ENCODE peak calls at places on chromosomes 16 and 17, in eight cellular contexts. One of them, this sample, is unnamed. For H3K9me3 and H3K4me1, the result is how much of the 10 kb centered on the place peaks cover.

GRCh38 chr17:35896011-35896587 is 15.9 kb upstream of the CCL5 start:
- DNase-seq in prostate gland: no peak
- DNase-seq in thoracic aorta: no peak
- DNase-seq in PC-9: no peak
- DNase-seq in SK-N-SH: no peak
- DNase-seq in aorta: no peak
- DNase-seq in A549: no peak
- DNase-seq in uterus: no peak
- DNase-seq in this sample: peak

GRCh38 chr16:88387177-88387576 is 4.4 kb downstream of the ZNF469 start:
- DNase-seq in aorta: peak
- DNase-seq in A549: no peak
- DNase-seq in uterus: no peak
- DNase-seq in PC-9: no peak
- DNase-seq in prostate gland: no peak
- DNase-seq in SK-N-SH: no peak
- DNase-seq in thoracic aorta: no peak
- DNase-seq in this sample: no peak

GRCh38 chr16:30664616-30665109 is 6.4 kb downstream of the FBRS start:
- DNase-seq in thoracic aorta: no peak
- DNase-seq in prostate gland: no peak
- DNase-seq in aorta: no peak
- DNase-seq in SK-N-SH: no peak
- DNase-seq in PC-9: no peak
- DNase-seq in uterus: no peak
- DNase-seq in A549: no peak
- DNase-seq in this sample: no peak

GRCh38 chr17:44599298-44600175 is 42.3 kb downstream of the FZD2 start:
- DNase-seq in A549: peak
- DNase-seq in thoracic aorta: peak
- DNase-seq in aorta: peak
- DNase-seq in PC-9: peak
- DNase-seq in uterus: peak
- DNase-seq in prostate gland: no peak
- DNase-seq in SK-N-SH: no peak
- DNase-seq in this sample: peak

GRCh38 chr16:29804455-29805231 is 1.7 kb upstream of the MAZ start:
- DNase-seq in uterus: no peak
- DNase-seq in PC-9: peak
- DNase-seq in thoracic aorta: no peak
- DNase-seq in SK-N-SH: no peak
- DNase-seq in prostate gland: peak
- DNase-seq in aorta: no peak
- DNase-seq in A549: no peak
- DNase-seq in this sample: peak

GRCh38 chr17:79733692-79734070 is 2.9 kb downstream of the ENPP7 start:
- DNase-seq in PC-9: no peak
- DNase-seq in aorta: no peak
- DNase-seq in uterus: no peak
- DNase-seq in A549: no peak
- DNase-seq in thoracic aorta: no peak
- DNase-seq in prostate gland: no peak
- DNase-seq in SK-N-SH: no peak
- DNase-seq in this sample: no peak

GRCh38 chr16:79623076-79623475 is 22.5 kb upstream of the MAF start:
- DNase-seq in prostate gland: no peak
- DNase-seq in PC-9: no peak
- DNase-seq in uterus: no peak
- DNase-seq in SK-N-SH: no peak
- DNase-seq in thoracic aorta: no peak
- DNase-seq in aorta: no peak
- DNase-seq in A549: no peak
- DNase-seq in this sample: no peak

GRCh38 chr17:57861000-57861736 is 11.3 kb upstream of the MRPS23 start:
- DNase-seq in thoracic aorta: peak
- DNase-seq in uterus: no peak
- DNase-seq in prostate gland: peak
- DNase-seq in PC-9: peak
- DNase-seq in A549: peak
- DNase-seq in SK-N-SH: peak
- DNase-seq in aorta: peak
- DNase-seq in this sample: peak

GRCh38 chr17:28773736-28774135 is 29.9 kb downstream of the TRAF4 start:
- DNase-seq in SK-N-SH: no peak
- DNase-seq in PC-9: no peak
- DNase-seq in A549: no peak
- DNase-seq in thoracic aorta: no peak
- DNase-seq in aorta: no peak
- DNase-seq in uterus: no peak
- DNase-seq in prostate gland: no peak
- DNase-seq in this sample: no peak

GRCh38 chr16:82750078-82750477 is 123.3 kb downstream of the CDH13 start:
- DNase-seq in SK-N-SH: no peak
- DNase-seq in thoracic aorta: no peak
- DNase-seq in A549: no peak
- DNase-seq in uterus: no peak
- DNase-seq in aorta: no peak
- DNase-seq in prostate gland: no peak
- DNase-seq in PC-9: no peak
- DNase-seq in this sample: no peak

GRCh38 chr16:87690911-87691685 is 74.7 kb downstream of the KLHDC4 start:
- DNase-seq in aorta: no peak
- DNase-seq in prostate gland: no peak
- DNase-seq in thoracic aorta: no peak
- DNase-seq in SK-N-SH: no peak
- DNase-seq in PC-9: no peak
- DNase-seq in uterus: no peak
- DNase-seq in A549: no peak
- DNase-seq in this sample: no peak

GRCh38 chr17:6461792-6462524 is 17.7 kb downstream of the PIMREG start:
- DNase-seq in PC-9: no peak
- DNase-seq in SK-N-SH: no peak
- DNase-seq in uterus: no peak
- DNase-seq in thoracic aorta: no peak
- DNase-seq in A549: no peak
- DNase-seq in prostate gland: no peak
- DNase-seq in aorta: peak
- DNase-seq in this sample: no peak

GRCh38 chr16:19384656-19385055 is 33.0 kb upstream of the TMC5 start:
- DNase-seq in SK-N-SH: no peak
- DNase-seq in PC-9: peak
- DNase-seq in thoracic aorta: no peak
- DNase-seq in aorta: no peak
- DNase-seq in A549: no peak
- DNase-seq in uterus: no peak
- DNase-seq in prostate gland: peak
- DNase-seq in this sample: no peak

GRCh38 chr17:41962768-41963434 is 3.7 kb upstream of the CNP start:
- DNase-seq in thoracic aorta: no peak
- DNase-seq in PC-9: peak
- DNase-seq in uterus: peak
- DNase-seq in SK-N-SH: peak
- DNase-seq in prostate gland: peak
- DNase-seq in A549: peak
- DNase-seq in aorta: peak
- DNase-seq in this sample: peak

GRCh38 chr16:50114357-50115129 is 38.6 kb upstream of the TENT4B start:
- DNase-seq in aorta: no peak
- DNase-seq in prostate gland: no peak
- DNase-seq in PC-9: peak
- DNase-seq in A549: no peak
- DNase-seq in thoracic aorta: no peak
- DNase-seq in uterus: no peak
- DNase-seq in SK-N-SH: no peak
- DNase-seq in this sample: no peak

GRCh38 chr17:40086150-40087044 is 14.0 kb downstream of the NR1D1 start:
- DNase-seq in aorta: peak
- DNase-seq in prostate gland: no peak
- DNase-seq in thoracic aorta: no peak
- DNase-seq in PC-9: no peak
- DNase-seq in uterus: peak
- DNase-seq in SK-N-SH: peak
- DNase-seq in A549: peak
- DNase-seq in this sample: peak

GRCh38 chr17:50638851-50639767 is 4.4 kb downstream of the ABCC3 start:
- DNase-seq in PC-9: peak
- DNase-seq in prostate gland: peak
- DNase-seq in aorta: peak
- DNase-seq in SK-N-SH: peak
- DNase-seq in uterus: peak
- DNase-seq in A549: peak
- DNase-seq in thoracic aorta: peak
- DNase-seq in this sample: peak

GRCh38 chr17:11980813-11981212 is 16.5 kb downstream of the ZNF18 start:
- DNase-seq in A549: no peak
- DNase-seq in aorta: no peak
- DNase-seq in thoracic aorta: no peak
- DNase-seq in prostate gland: no peak
- DNase-seq in PC-9: no peak
- DNase-seq in SK-N-SH: no peak
- DNase-seq in uterus: no peak
- DNase-seq in this sample: no peak
- H3K9me3 ChIP-seq in A549: under half
- H3K9me3 ChIP-seq in aorta: under half
- H3K9me3 ChIP-seq in thoracic aorta: under half
- H3K9me3 ChIP-seq in prostate gland: under half
- H3K9me3 ChIP-seq in PC-9: under half
- H3K9me3 ChIP-seq in SK-N-SH: under half
- H3K9me3 ChIP-seq in uterus: under half
- H3K9me3 ChIP-seq in this sample: under half

GRCh38 chr17:81424613-81425017 is 29.4 kb downstream of the BAHCC1 start:
- DNase-seq in prostate gland: no peak
- DNase-seq in aorta: no peak
- DNase-seq in SK-N-SH: no peak
- DNase-seq in thoracic aorta: no peak
- DNase-seq in uterus: no peak
- DNase-seq in PC-9: no peak
- DNase-seq in A549: no peak
- DNase-seq in this sample: no peak
- H3K4me1 ChIP-seq in prostate gland: under half
- H3K4me1 ChIP-seq in aorta: under half
- H3K4me1 ChIP-seq in SK-N-SH: half or more
- H3K4me1 ChIP-seq in thoracic aorta: half or more
- H3K4me1 ChIP-seq in uterus: under half
- H3K4me1 ChIP-seq in PC-9: under half
- H3K4me1 ChIP-seq in A549: half or more
- H3K4me1 ChIP-seq in this sample: half or more

DNA sequence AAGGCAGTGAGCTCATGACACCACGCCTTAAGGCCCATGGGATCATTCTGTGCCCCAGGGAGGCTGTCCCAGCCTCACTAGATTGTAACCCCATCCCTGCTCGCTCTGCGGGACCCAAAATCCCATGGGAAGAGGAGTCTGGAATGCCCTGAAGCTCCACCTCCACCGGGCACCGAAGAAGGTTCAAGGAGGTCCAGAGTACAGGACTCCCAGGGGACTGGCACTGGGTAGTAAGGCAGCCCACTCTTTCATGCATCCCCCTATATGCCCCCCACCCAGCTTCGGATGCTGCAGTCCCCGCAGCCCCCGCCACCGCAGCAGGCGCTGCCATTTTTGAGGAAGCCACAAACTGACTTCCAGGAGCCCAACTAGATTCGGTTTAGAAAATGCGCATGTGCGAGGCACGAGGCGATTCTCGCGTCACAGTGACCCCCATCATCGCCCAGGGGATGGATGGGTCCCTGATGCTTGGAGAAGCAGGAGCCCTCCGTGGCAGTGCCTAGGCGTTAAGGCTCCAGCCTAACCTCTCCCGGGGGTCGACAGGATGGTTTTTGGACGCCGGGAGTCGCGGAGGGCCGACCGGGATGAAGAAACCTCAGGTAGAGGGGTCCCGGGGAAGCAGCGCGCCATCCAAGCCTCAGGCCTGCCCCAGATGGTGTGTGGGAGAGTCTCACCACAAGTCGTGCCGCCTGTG is 1681.0 kb downstream of the TP53TG3F start:
- DNase-seq in SK-N-SH: no peak
- DNase-seq in aorta: peak
- DNase-seq in A549: no peak
- DNase-seq in thoracic aorta: no peak
- DNase-seq in PC-9: no peak
- DNase-seq in prostate gland: no peak
- DNase-seq in uterus: no peak
- DNase-seq in this sample: no peak
- H3K9me3 ChIP-seq in SK-N-SH: under half
- H3K9me3 ChIP-seq in aorta: under half
- H3K9me3 ChIP-seq in A549: under half
- H3K9me3 ChIP-seq in thoracic aorta: under half
- H3K9me3 ChIP-seq in PC-9: under half
- H3K9me3 ChIP-seq in prostate gland: under half
- H3K9me3 ChIP-seq in uterus: under half
- H3K9me3 ChIP-seq in this sample: under half

GRCh38 chr17:77449908-77450741 is 309.4 kb downstream of the SEC14L1 start:
- DNase-seq in uterus: peak
- DNase-seq in SK-N-SH: peak
- DNase-seq in A549: peak
- DNase-seq in thoracic aorta: no peak
- DNase-seq in prostate gland: peak
- DNase-seq in PC-9: no peak
- DNase-seq in aorta: peak
- DNase-seq in this sample: peak

GRCh38 chr17:77450742-77451270 is 310.0 kb downstream of the SEC14L1 start:
- DNase-seq in uterus: no peak
- DNase-seq in A549: no peak
- DNase-seq in aorta: no peak
- DNase-seq in thoracic aorta: no peak
- DNase-seq in prostate gland: no peak
- DNase-seq in PC-9: no peak
- DNase-seq in SK-N-SH: no peak
- DNase-seq in this sample: no peak

GRCh38 chr17:77451271-77451893 is 310.6 kb downstream of the SEC14L1 start:
- DNase-seq in PC-9: no peak
- DNase-seq in aorta: peak
- DNase-seq in uterus: peak
- DNase-seq in thoracic aorta: no peak
- DNase-seq in prostate gland: peak
- DNase-seq in A549: no peak
- DNase-seq in SK-N-SH: peak
- DNase-seq in this sample: peak

GRCh38 chr17:77446959-77447634 is 306.3 kb downstream of the SEC14L1 start:
- DNase-seq in PC-9: no peak
- DNase-seq in A549: no peak
- DNase-seq in uterus: no peak
- DNase-seq in prostate gland: no peak
- DNase-seq in thoracic aorta: no peak
- DNase-seq in SK-N-SH: no peak
- DNase-seq in aorta: no peak
- DNase-seq in this sample: no peak

DNA sequence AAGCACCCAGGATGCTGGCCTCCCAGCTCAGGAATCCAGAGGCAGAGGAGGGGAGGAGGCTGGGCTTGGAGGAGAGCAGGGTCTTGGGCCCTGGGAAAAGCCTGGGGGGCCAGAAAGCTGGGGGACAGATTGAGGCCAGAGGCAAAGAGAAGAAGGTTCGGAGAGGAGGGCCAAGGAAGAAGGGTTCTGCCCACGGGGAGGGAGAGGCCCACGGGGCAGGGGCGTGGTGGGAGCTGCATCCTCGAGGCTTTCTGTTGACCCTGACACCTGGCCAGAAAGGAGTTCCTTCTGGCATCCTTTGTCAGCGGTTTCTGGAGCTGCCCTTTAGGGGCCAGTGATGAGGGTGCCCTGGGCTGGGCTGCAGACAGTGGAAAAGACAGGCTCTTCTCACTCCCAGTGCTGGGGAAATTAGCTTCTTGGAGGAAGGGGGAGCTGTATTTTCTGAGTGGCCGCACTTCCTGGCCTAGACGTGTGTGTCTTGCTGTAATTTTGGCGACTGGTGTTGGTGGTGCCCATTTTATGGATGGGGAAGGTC is 308.7 kb downstream of the SEC14L1 start:
- DNase-seq in aorta: no peak
- DNase-seq in prostate gland: no peak
- DNase-seq in SK-N-SH: peak
- DNase-seq in A549: no peak
- DNase-seq in thoracic aorta: no peak
- DNase-seq in PC-9: no peak
- DNase-seq in uterus: no peak
- DNase-seq in this sample: no peak
- H3K4me1 ChIP-seq in aorta: under half
- H3K4me1 ChIP-seq in prostate gland: half or more
- H3K4me1 ChIP-seq in SK-N-SH: under half
- H3K4me1 ChIP-seq in A549: under half
- H3K4me1 ChIP-seq in thoracic aorta: half or more
- H3K4me1 ChIP-seq in PC-9: under half
- H3K4me1 ChIP-seq in uterus: half or more
- H3K4me1 ChIP-seq in this sample: half or more

This sample was measured in tibial artery.